ENCODE peak calls at places on chromosomes 13 and 19, in six cellular contexts. One of them, this sample, is unnamed.
A peak's percentile ranks its signal among the peaks of the same experiment; 100 is the strongest.

GRCh38 chr13:35994131-35994966 is 136.8 kb downstream of the DCLK1 start:
- DNase-seq in neural crest cell: no peak
- DNase-seq in pancreas: no peak
- DNase-seq in tibial artery: peak; percentile 51
- DNase-seq in heart left ventricle: peak; percentile 82
- DNase-seq in left ventricle myocardium inferior: peak; percentile 45
- DNase-seq in this sample: no peak

GRCh38 chr19:50479761-50480251 is 3.2 kb upstream of the GARIN5A start:
- DNase-seq in neural crest cell: no peak
- DNase-seq in pancreas: peak; percentile 35
- DNase-seq in tibial artery: no peak
- DNase-seq in heart left ventricle: no peak
- DNase-seq in left ventricle myocardium inferior: no peak
- DNase-seq in this sample: no peak

GRCh38 chr19:46579286-46579944 is 21.7 kb upstream of the CALM3 start:
- DNase-seq in neural crest cell: peak; percentile 47
- DNase-seq in pancreas: no peak
- DNase-seq in tibial artery: no peak
- DNase-seq in heart left ventricle: no peak
- DNase-seq in left ventricle myocardium inferior: no peak
- DNase-seq in this sample: no peak

GRCh38 chr13:98653471-98653985 is 76.6 kb upstream of the STK24 start:
- DNase-seq in neural crest cell: peak; percentile 67
- DNase-seq in pancreas: peak; percentile 85
- DNase-seq in tibial artery: peak; percentile 80
- DNase-seq in heart left ventricle: peak; percentile 73
- DNase-seq in left ventricle myocardium inferior: peak; percentile 71
- DNase-seq in this sample: peak; percentile 60

GRCh38 chr13:41244555-41244954 is 18.8 kb downstream of the MTRF1 start:
- DNase-seq in neural crest cell: no peak
- DNase-seq in pancreas: no peak
- DNase-seq in tibial artery: no peak
- DNase-seq in heart left ventricle: no peak
- DNase-seq in left ventricle myocardium inferior: no peak
- DNase-seq in this sample: no peak

GRCh38 chr13:112972867-112973576 is 4.0 kb downstream of the MCF2L start:
- DNase-seq in neural crest cell: no peak
- DNase-seq in pancreas: peak; percentile 48
- DNase-seq in tibial artery: no peak
- DNase-seq in heart left ventricle: peak; percentile 28
- DNase-seq in left ventricle myocardium inferior: peak; percentile 33
- DNase-seq in this sample: peak; percentile 19

GRCh38 chr13:73835138-73835721 is 299.0 kb downstream of the KLF12 start:
- DNase-seq in neural crest cell: no peak
- DNase-seq in pancreas: no peak
- DNase-seq in tibial artery: no peak
- DNase-seq in heart left ventricle: no peak
- DNase-seq in left ventricle myocardium inferior: no peak
- DNase-seq in this sample: no peak

GRCh38 chr13:34816543-34816942 is 125.5 kb upstream of the NBEA start:
- DNase-seq in neural crest cell: no peak
- DNase-seq in pancreas: no peak
- DNase-seq in tibial artery: no peak
- DNase-seq in heart left ventricle: no peak
- DNase-seq in left ventricle myocardium inferior: no peak
- DNase-seq in this sample: no peak

GRCh38 chr19:48558018-48558684 is 6.2 kb downstream of the SULT2B1 start:
- DNase-seq in neural crest cell: no peak
- DNase-seq in pancreas: peak; percentile 62
- DNase-seq in tibial artery: peak; percentile 33
- DNase-seq in heart left ventricle: no peak
- DNase-seq in left ventricle myocardium inferior: no peak
- DNase-seq in this sample: no peak

GRCh38 chr19:31349160-31349881 is at the start of gene TSHZ3:
- DNase-seq in neural crest cell: peak; percentile 43
- DNase-seq in pancreas: peak; percentile 78
- DNase-seq in tibial artery: peak; percentile 78
- DNase-seq in heart left ventricle: peak; percentile 84
- DNase-seq in left ventricle myocardium inferior: peak; percentile 86
- DNase-seq in this sample: peak; percentile 58

GRCh38 chr13:111906306-111906705 is 160.6 kb upstream of the SOX1 start:
- DNase-seq in neural crest cell: no peak
- DNase-seq in pancreas: no peak
- DNase-seq in tibial artery: no peak
- DNase-seq in heart left ventricle: no peak
- DNase-seq in left ventricle myocardium inferior: no peak
- DNase-seq in this sample: no peak

DNA sequence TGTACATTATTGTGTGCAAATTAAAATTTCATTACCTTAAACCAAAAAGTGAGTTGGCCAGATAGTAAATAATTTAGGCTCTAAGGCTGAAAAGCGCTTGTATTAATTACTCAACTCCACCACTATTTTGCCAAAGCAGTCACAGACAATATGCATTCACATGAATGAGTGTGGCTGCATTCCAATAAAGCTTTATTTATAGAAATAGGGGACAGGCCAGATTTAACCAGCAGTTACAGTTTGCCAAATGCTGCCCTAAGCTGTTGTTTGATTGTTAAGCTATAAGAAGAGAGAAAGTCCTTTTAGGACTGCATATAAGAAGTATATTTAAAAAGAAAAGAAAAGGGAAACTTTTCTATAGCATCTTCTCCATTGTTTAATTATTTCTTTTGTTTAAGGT is 342.6 kb downstream of the ITGBL1 start:
- DNase-seq in neural crest cell: no peak
- DNase-seq in pancreas: no peak
- DNase-seq in tibial artery: no peak
- DNase-seq in heart left ventricle: no peak
- DNase-seq in left ventricle myocardium inferior: no peak
- DNase-seq in this sample: no peak
- TF ChIP-seq CTCF in neural crest cell: no peak
- TF ChIP-seq CTCF in pancreas: no peak
- TF ChIP-seq CTCF in tibial artery: no peak
- TF ChIP-seq CTCF in heart left ventricle: no peak
- TF ChIP-seq CTCF in left ventricle myocardium inferior: no peak
- TF ChIP-seq CTCF in this sample: no peak

DNA sequence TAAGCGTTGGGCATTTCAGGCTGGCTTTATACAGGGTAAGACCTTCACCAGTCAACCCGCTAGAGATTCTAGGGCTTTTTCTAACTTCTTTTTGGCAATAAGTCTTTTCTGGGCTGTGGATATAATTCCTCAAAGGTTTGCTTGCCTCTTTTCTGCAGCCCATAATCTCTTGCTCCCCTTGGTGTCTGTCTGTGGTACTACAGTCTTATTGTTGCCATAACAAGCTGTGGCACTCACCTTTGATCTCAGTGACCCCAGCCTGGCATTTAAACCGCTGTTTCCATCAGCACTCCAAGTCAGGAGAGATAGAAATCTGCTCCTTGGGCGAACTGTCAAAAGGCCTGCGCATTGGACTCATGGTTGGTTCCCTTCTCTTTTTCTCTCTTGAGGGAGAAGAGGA is 14.5 kb upstream of the MPHOSPH8 start:
- DNase-seq in neural crest cell: peak; percentile 15
- DNase-seq in pancreas: no peak
- DNase-seq in tibial artery: no peak
- DNase-seq in heart left ventricle: no peak
- DNase-seq in left ventricle myocardium inferior: no peak
- DNase-seq in this sample: no peak
- TF ChIP-seq CTCF in neural crest cell: peak; percentile 57
- TF ChIP-seq CTCF in pancreas: peak; percentile 38
- TF ChIP-seq CTCF in tibial artery: no peak
- TF ChIP-seq CTCF in heart left ventricle: no peak
- TF ChIP-seq CTCF in left ventricle myocardium inferior: peak; percentile 59
- TF ChIP-seq CTCF in this sample: peak; percentile 59

DNA sequence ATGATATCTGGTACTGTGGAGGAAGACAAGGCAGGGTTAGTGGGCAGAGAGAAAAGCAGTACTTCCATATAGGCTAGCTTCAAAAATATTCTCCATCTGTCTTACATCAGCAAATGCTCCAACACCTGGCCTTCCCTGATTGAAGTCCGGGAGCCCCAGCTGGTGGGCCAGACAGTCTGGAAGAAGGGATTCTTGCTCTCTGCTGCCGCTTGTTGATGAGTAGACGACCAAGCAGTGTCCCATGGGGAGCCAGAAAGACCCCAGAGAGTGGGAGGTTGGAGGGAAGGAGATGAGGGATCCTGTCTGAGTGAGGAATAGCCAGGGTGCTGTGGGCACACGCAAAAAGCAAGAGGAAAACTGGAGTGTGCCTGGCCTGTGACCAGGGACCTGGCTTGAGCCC is 95.1 kb downstream of the ATP8A2 start:
- DNase-seq in neural crest cell: no peak
- DNase-seq in pancreas: no peak
- DNase-seq in tibial artery: no peak
- DNase-seq in heart left ventricle: no peak
- DNase-seq in left ventricle myocardium inferior: no peak
- DNase-seq in this sample: no peak
- TF ChIP-seq CTCF in neural crest cell: no peak
- TF ChIP-seq CTCF in pancreas: no peak
- TF ChIP-seq CTCF in tibial artery: no peak
- TF ChIP-seq CTCF in heart left ventricle: no peak
- TF ChIP-seq CTCF in left ventricle myocardium inferior: no peak
- TF ChIP-seq CTCF in this sample: no peak

GRCh38 chr19:18468517-18468916 is 30.6 kb upstream of the ISYNA1 start:
- DNase-seq in neural crest cell: no peak
- DNase-seq in pancreas: no peak
- DNase-seq in tibial artery: no peak
- DNase-seq in heart left ventricle: peak; percentile 62
- DNase-seq in left ventricle myocardium inferior: no peak
- DNase-seq in this sample: no peak

GRCh38 chr19:18470787-18471186 is 32.9 kb upstream of the ISYNA1 start:
- DNase-seq in neural crest cell: no peak
- DNase-seq in pancreas: no peak
- DNase-seq in tibial artery: no peak
- DNase-seq in heart left ventricle: no peak
- DNase-seq in left ventricle myocardium inferior: no peak
- DNase-seq in this sample: no peak

GRCh38 chr19:18469245-18470107 is 31.5 kb upstream of the ISYNA1 start:
- DNase-seq in neural crest cell: peak; percentile 78
- DNase-seq in pancreas: peak; percentile 87
- DNase-seq in tibial artery: no peak
- DNase-seq in heart left ventricle: peak; percentile 67
- DNase-seq in left ventricle myocardium inferior: peak; percentile 69
- DNase-seq in this sample: no peak

GRCh38 chr19:18468930-18469244 is 31.0 kb upstream of the ISYNA1 start:
- DNase-seq in neural crest cell: no peak
- DNase-seq in pancreas: no peak
- DNase-seq in tibial artery: no peak
- DNase-seq in heart left ventricle: no peak
- DNase-seq in left ventricle myocardium inferior: no peak
- DNase-seq in this sample: no peak

GRCh38 chr19:18470153-18470552 is 32.2 kb upstream of the ISYNA1 start:
- DNase-seq in neural crest cell: peak; percentile 37
- DNase-seq in pancreas: no peak
- DNase-seq in tibial artery: no peak
- DNase-seq in heart left ventricle: no peak
- DNase-seq in left ventricle myocardium inferior: no peak
- DNase-seq in this sample: no peak
- TF ChIP-seq CTCF in neural crest cell: peak; percentile 52
- TF ChIP-seq CTCF in pancreas: peak; percentile 11
- TF ChIP-seq CTCF in tibial artery: peak; percentile 26
- TF ChIP-seq CTCF in heart left ventricle: peak; percentile 47
- TF ChIP-seq CTCF in left ventricle myocardium inferior: peak; percentile 56
- TF ChIP-seq CTCF in this sample: peak; percentile 55

This sample was measured in CD14-positive monocyte.